ENCODE peak calls at places on chromosome X, in four cellular contexts. T is stimulated activated CD8-positive, alpha-beta memory T cell treated with anti-CD3 and anti-CD28 coated beads, Interleukin-12 subunit alpha, Interleukin-12 subunit beta, amount 100 ng/mL, for 4 hours; I is pulmonary artery endothelial cell; A is mucosa of descending colon. U is an unnamed sample.

GRCh38 chrX:40145001-40145631 is 47.4 kb upstream of the BCOR start:
- DNase-seq in A (peak; percentile 10), T (no peak), I (no peak), U (no peak)

GRCh38 chrX:103681443-103681842 is 5.1 kb downstream of the MORF4L2 start:
- DNase-seq in I (no peak), T (no peak), A (no peak), U (no peak)

GRCh38 chrX:19991350-19991718 is 473 bp upstream of the BCLAF3 start:
- DNase-seq in T (no peak), I (no peak), A (no peak), U (no peak)

GRCh38 chrX:42519666-42520231 is 258.2 kb downstream of the PPP1R2C start:
- DNase-seq in I (no peak), A (no peak), T (no peak), U (peak; percentile 67)

GRCh38 chrX:11535156-11535919 is 130.4 kb downstream of the ARHGAP6 start:
- DNase-seq in A (no peak), T (no peak), I (no peak), U (no peak)

GRCh38 chrX:133741303-133741702 is 244.1 kb downstream of the GPC3 start:
- DNase-seq in T (no peak), A (no peak), I (no peak), U (peak; percentile 24)

GRCh38 chrX:63656871-63657580 is 128.0 kb downstream of the ARHGEF9 start:
- DNase-seq in I (no peak), A (no peak), T (no peak), U (peak; percentile 60)

GRCh38 chrX:37781808-37782207 is 1.9 kb downstream of the CYBB start:
- DNase-seq in A (peak; percentile 16), I (no peak), T (no peak), U (no peak)

GRCh38 chrX:48785156-48785524 is 1.2 kb upstream of the GATA1 start:
- DNase-seq in A (no peak), T (no peak), I (no peak), U (no peak)

U was measured in astrocyte of the spinal cord.